ENCODE peak calls at places on chromosomes 1 and 21, in seven cellular contexts. F, K, U, X, T, Z and G are unnamed samples.
A peak's percentile ranks its signal among the peaks of the same experiment; 100 is the strongest.

GRCh38 chr1:109391161-109391556 is 6.6 kb downstream of the SORT1 start:
- DNase-seq in F (no peak), K (no peak), U (peak; percentile 47), X (no peak), T (no peak), Z (no peak), G (no peak)

GRCh38 chr21:42010507-42011493 is 640 bp upstream of the ZBTB21 start:
- DNase-seq in F (peak; percentile 48), K (no peak), U (peak; percentile 8), X (peak; percentile 31), T (no peak), Z (peak; percentile 28), G (no peak)

GRCh38 chr1:198151688-198152087 is 5.1 kb upstream of the NEK7 start:
- DNase-seq in F (no peak), K (no peak), U (no peak), X (no peak), T (no peak), Z (no peak), G (peak; percentile 53)

GRCh38 chr1:68015369-68015768 is 35.1 kb downstream of the DIRAS3 start:
- DNase-seq in F (no peak), K (no peak), U (no peak), X (no peak), T (no peak), Z (no peak), G (no peak)

GRCh38 chr1:2429780-2430591 is 17.6 kb upstream of the PEX10 start:
- DNase-seq in F (no peak), K (no peak), U (no peak), X (no peak), T (no peak), Z (no peak), G (no peak)

GRCh38 chr1:42923367-42924248 is 35.1 kb downstream of the SLC2A1 start:
- DNase-seq in F (no peak), K (no peak), U (no peak), X (no peak), T (no peak), Z (no peak), G (no peak)

GRCh38 chr1:192668434-192668983 is 32.6 kb downstream of the RGS13 start:
- DNase-seq in F (peak; percentile 7), K (no peak), U (peak; percentile 8), X (no peak), T (no peak), Z (no peak), G (no peak)

GRCh38 chr1:22317231-22317919 is 134.3 kb upstream of the ZBTB40 start:
- DNase-seq in F (no peak), K (no peak), U (no peak), X (peak; percentile 35), T (no peak), Z (no peak), G (no peak)

GRCh38 chr1:209455666-209456065 is 127.8 kb upstream of the CAMK1G start:
- DNase-seq in F (no peak), K (no peak), U (no peak), X (no peak), T (no peak), Z (no peak), G (no peak)

GRCh38 chr1:204077979-204078696 is 5.2 kb downstream of the SOX13 start:
- DNase-seq in F (no peak), K (no peak), U (no peak), X (peak; percentile 34), T (no peak), Z (no peak), G (no peak)

GRCh38 chr1:109481646-109482045 is 2.1 kb upstream of the ATXN7L2 start:
- DNase-seq in F (no peak), K (no peak), U (no peak), X (no peak), T (no peak), Z (no peak), G (no peak)

GRCh38 chr1:41485605-41486004 is 1.1 kb upstream of the EDN2 start:
- DNase-seq in F (no peak), K (no peak), U (peak; percentile 43), X (no peak), T (no peak), Z (no peak), G (no peak)

GRCh38 chr1:41643422-41643821 is 158.9 kb upstream of the EDN2 start:
- DNase-seq in F (peak; percentile 2), K (no peak), U (no peak), X (no peak), T (no peak), Z (no peak), G (no peak)

GRCh38 chr21:43741425-43742096 is 22.6 kb downstream of the PDXK start:
- DNase-seq in F (no peak), K (no peak), U (no peak), X (no peak), T (no peak), Z (no peak), G (no peak)

GRCh38 chr1:16318544-16318943 is 33.7 kb downstream of the FBXO42 start:
- DNase-seq in F (peak; percentile 28), K (peak; percentile 25), U (no peak), X (no peak), T (no peak), Z (peak; percentile 51), G (no peak)

GRCh38 chr1:151713044-151713443 is 3.6 kb downstream of the CELF3 start:
- DNase-seq in F (peak; percentile 79), K (no peak), U (no peak), X (no peak), T (no peak), Z (no peak), G (no peak)

GRCh38 chr1:23437355-23437664 is 12.8 kb upstream of the TCEA3 start:
- DNase-seq in F (no peak), K (no peak), U (no peak), X (no peak), T (no peak), Z (no peak), G (no peak)

GRCh38 chr1:226763741-226764264 is 24.7 kb upstream of the ITPKB start:
- DNase-seq in F (no peak), K (no peak), U (peak; percentile 90), X (no peak), T (no peak), Z (no peak), G (peak; percentile 66)

GRCh38 chr1:163537809-163538208 is 216.1 kb downstream of the NUF2 start:
- DNase-seq in F (no peak), K (no peak), U (no peak), X (no peak), T (no peak), Z (no peak), G (no peak)

GRCh38 chr1:163531345-163531744 is 209.6 kb downstream of the NUF2 start:
- DNase-seq in F (no peak), K (no peak), U (no peak), X (no peak), T (no peak), Z (no peak), G (no peak)

GRCh38 chr1:163538682-163539081 is 216.9 kb downstream of the NUF2 start:
- DNase-seq in F (no peak), K (no peak), U (no peak), X (no peak), T (no peak), Z (no peak), G (no peak)

GRCh38 chr1:163535401-163535800 is 213.6 kb downstream of the NUF2 start:
- DNase-seq in F (no peak), K (no peak), U (no peak), X (no peak), T (no peak), Z (no peak), G (no peak)

GRCh38 chr1:163535807-163536206 is 214.1 kb downstream of the NUF2 start:
- DNase-seq in F (no peak), K (no peak), U (peak; percentile 10), X (no peak), T (peak; percentile 11), Z (no peak), G (peak; percentile 11)
- TF ChIP-seq CTCF in F (peak; percentile 36), K (no peak), U (peak; percentile 34), X (peak; percentile 56), T (peak; percentile 49), Z (peak; percentile 21), G (peak; percentile 22)

GRCh38 chr1:240192851-240193250 is 101.2 kb downstream of the FMN2 start:
- DNase-seq in F (no peak), K (no peak), U (no peak), X (no peak), T (no peak), Z (no peak), G (no peak)

GRCh38 chr1:240193699-240194098 is 102.0 kb downstream of the FMN2 start:
- DNase-seq in F (no peak), K (no peak), U (no peak), X (no peak), T (no peak), Z (no peak), G (no peak)

GRCh38 chr1:240189386-240189989 is 97.8 kb downstream of the FMN2 start:
- DNase-seq in F (peak; percentile 33), K (peak; percentile 48), U (peak; percentile 66), X (peak; percentile 18), T (no peak), Z (no peak), G (peak; percentile 16)

GRCh38 chr1:240188139-240188538 is 96.5 kb downstream of the FMN2 start:
- DNase-seq in F (no peak), K (no peak), U (no peak), X (no peak), T (no peak), Z (no peak), G (no peak)

GRCh38 chr1:240190881-240191385 is 99.2 kb downstream of the FMN2 start:
- DNase-seq in F (peak; percentile 15), K (peak; percentile 23), U (peak; percentile 99), X (no peak), T (peak; percentile 97), Z (no peak), G (peak; percentile 99)
- TF ChIP-seq CTCF in F (peak; percentile 56), K (peak; percentile 44), U (peak; percentile 66), X (peak; percentile 68), T (peak; percentile 67), Z (peak; percentile 9), G (peak; percentile 51)

DNA sequence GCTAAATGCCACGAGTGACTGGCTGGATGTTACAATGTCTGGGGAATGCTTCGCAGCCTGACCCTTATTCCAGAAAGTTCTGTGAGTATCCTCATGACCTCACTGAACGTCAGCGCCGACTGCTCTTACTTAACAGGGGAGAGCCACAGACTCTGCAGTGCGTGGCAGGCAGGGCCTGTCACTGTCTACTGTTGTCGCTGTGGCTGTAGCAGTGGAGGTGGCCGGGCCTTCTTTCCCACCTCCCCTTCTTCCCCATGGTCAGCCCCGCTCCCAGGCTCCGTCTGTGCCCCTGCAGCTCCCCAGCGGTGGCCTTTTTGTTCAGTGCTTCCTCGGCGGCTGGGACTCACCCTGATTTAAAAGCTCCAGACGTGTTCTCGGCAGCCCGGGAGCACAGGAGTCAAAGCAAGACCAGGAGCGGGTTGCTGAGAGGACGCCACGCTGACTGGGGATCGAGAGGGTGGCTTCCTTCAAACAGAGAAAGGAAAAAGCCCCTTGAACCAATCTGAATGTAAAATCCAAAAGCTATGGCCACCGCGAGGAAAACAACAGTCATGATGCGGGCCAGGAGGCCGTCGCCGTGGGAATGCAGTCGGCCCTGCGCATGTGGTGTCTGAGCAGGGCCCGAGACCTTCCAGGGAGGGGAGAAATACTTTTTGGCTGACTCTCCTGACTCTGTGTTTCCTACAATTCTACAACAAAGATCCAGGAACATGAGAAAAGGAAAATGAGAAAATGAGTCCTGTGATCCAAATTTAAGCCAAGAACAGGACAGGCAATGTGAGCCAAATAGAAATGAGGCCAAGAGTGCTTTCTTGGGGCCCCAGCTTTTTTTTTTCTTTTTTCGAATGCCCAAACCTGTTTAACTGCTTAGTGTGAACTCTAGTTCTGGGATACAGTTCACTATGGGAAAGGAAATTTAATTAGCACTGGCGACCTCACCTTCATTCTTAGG is 52.5 kb upstream of the TARBP1 start:
- DNase-seq in F (peak; percentile 44), K (peak; percentile 73), U (peak; percentile 82), X (no peak), T (no peak), Z (peak; percentile 68), G (peak; percentile 68)
- TF ChIP-seq CTCF in F (no peak), K (no peak), U (no peak), X (no peak), T (no peak), Z (no peak), G (no peak)

GRCh38 chr1:95380909-95381308 is 146.9 kb downstream of the RWDD3 start:
- DNase-seq in F (no peak), K (no peak), U (no peak), X (no peak), T (no peak), Z (no peak), G (no peak)
- TF ChIP-seq CTCF in F (no peak), K (no peak), U (no peak), X (no peak), T (no peak), Z (no peak), G (no peak)